ENCODE peak calls at places on chromosomes 16 and 17, in nine cellular contexts. J is heart right ventricle, O is transverse colon, L is IMR-90, F is MM.1S, U is GM23338, P is PC-3, B is tibial artery, D is pancreas. T is an unnamed sample.
A peak's percentile ranks its signal among the peaks of the same experiment; 100 is the strongest.

GRCh38 chr17:80749611-80750010 is 205.0 kb downstream of the RPTOR start:
- DNase-seq in D (no peak), O (no peak), P (no peak), F (no peak), J (no peak), U (no peak), L (no peak), B (no peak), T (no peak)

GRCh38 chr17:74453665-74454196 is 12.7 kb upstream of the CD300A start:
- DNase-seq in P (peak; percentile 88), B (no peak), F (peak; percentile 83), D (no peak), J (no peak), U (no peak), O (no peak), L (no peak), T (peak; percentile 93)

GRCh38 chr17:69947027-69947759 is 127.8 kb upstream of the KCNJ16 start:
- DNase-seq in D (no peak), P (no peak), U (no peak), L (peak; percentile 28), J (no peak), O (no peak), F (no peak), B (no peak), T (no peak)

GRCh38 chr17:2170023-2170422 is 115.1 kb downstream of the HIC1 start:
- DNase-seq in B (no peak), J (no peak), L (no peak), U (peak; percentile 81), D (no peak), F (peak; percentile 54), P (peak; percentile 40), O (peak; percentile 39), T (no peak)

GRCh38 chr17:57379237-57380054 is 123.1 kb downstream of the MSI2 start:
- DNase-seq in O (no peak), J (no peak), D (no peak), L (peak; percentile 12), F (no peak), U (peak; percentile 61), B (no peak), P (no peak), T (no peak)

GRCh38 chr17:223723-224471 is 42.4 kb upstream of the DOC2B start:
- DNase-seq in O (peak; percentile 3), U (no peak), J (no peak), D (no peak), F (no peak), B (peak; percentile 8), P (no peak), L (no peak), T (no peak)

GRCh38 chr16:65120811-65121721 is 797 bp downstream of the CDH11 start:
- DNase-seq in O (no peak), J (peak; percentile 21), F (no peak), B (peak; percentile 29), U (peak; percentile 53), D (no peak), L (peak; percentile 37), P (no peak), T (peak; percentile 23)

GRCh38 chr17:36978810-36979584 is 30.2 kb downstream of the AATF start:
- DNase-seq in P (no peak), D (no peak), J (no peak), F (no peak), U (no peak), L (no peak), B (no peak), O (no peak), T (no peak)

GRCh38 chr17:7897773-7898172 is 9.2 kb downstream of the CHD3 start:
- DNase-seq in L (peak; percentile 77), O (peak; percentile 27), P (peak; percentile 21), D (no peak), B (no peak), J (no peak), U (no peak), F (no peak), T (no peak)

GRCh38 chr17:37147301-37147812 is 198.6 kb downstream of the AATF start:
- DNase-seq in L (peak; percentile 33), J (no peak), U (no peak), P (peak; percentile 68), F (peak; percentile 41), B (no peak), O (no peak), D (no peak), T (no peak)

GRCh38 chr16:15607700-15608396 is 35.1 kb downstream of the MARF1 start:
- DNase-seq in J (peak; percentile 65), F (no peak), B (peak; percentile 49), D (no peak), O (no peak), U (no peak), P (no peak), L (peak; percentile 82), T (no peak)

DNA sequence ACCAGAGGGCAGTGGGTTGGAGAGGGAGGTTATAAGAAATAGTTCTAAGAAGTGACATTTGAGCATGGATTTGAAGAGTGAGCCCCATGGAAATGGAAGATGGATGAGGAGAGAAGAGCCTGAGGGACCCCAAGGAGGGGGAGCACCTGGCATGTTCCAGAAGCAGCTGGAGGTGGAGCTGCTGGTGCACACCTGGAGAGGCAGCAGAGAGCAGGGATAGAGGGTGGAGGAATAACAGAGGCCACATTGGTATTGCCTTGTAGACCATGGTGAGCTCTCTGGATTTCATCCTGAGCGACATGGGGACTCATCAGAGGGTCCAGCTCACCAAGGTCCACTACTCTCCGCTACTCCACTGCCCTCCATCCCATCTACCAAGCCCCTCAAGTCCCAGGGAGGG is 22.3 kb upstream of the KDM8 start:
- DNase-seq in O (no peak), P (no peak), B (no peak), J (no peak), U (peak; percentile 45), F (no peak), L (no peak), D (no peak), T (no peak)
- TF ChIP-seq CTCF in O (no peak), P (no peak), B (no peak), J (no peak), U (peak; percentile 21), F (peak; percentile 26), L (no peak), D (no peak), T (no peak)

GRCh38 chr16:24216961-24217360 is 39.2 kb upstream of the CACNG3 start:
- DNase-seq in D (no peak), U (no peak), B (no peak), L (no peak), J (no peak), O (no peak), P (no peak), F (no peak), T (no peak)

GRCh38 chr16:24221219-24221618 is 34.9 kb upstream of the CACNG3 start:
- DNase-seq in P (no peak), L (no peak), O (no peak), J (no peak), D (no peak), F (no peak), U (no peak), B (no peak), T (no peak)

GRCh38 chr16:24218299-24218698 is 37.8 kb upstream of the CACNG3 start:
- DNase-seq in L (no peak), O (no peak), P (no peak), B (no peak), F (no peak), D (no peak), U (no peak), J (no peak), T (no peak)

GRCh38 chr16:24217456-24217855 is 38.7 kb upstream of the CACNG3 start:
- DNase-seq in L (no peak), F (no peak), D (no peak), J (no peak), P (no peak), B (no peak), O (no peak), U (no peak), T (no peak)
- H3K27ac ChIP-seq in L (no peak overlapping the region), F (no peak overlapping the region), D (no peak overlapping the region), J (no peak overlapping the region), P (no peak overlapping the region), B (no peak overlapping the region), O (no peak overlapping the region), U (no peak overlapping the region), T (no peak overlapping the region)

GRCh38 chr16:49855280-49855821 is 561 bp downstream of the ZNF423 start:
- DNase-seq in B (peak; percentile 82), U (peak; percentile 87), P (peak; percentile 46), O (peak; percentile 93), F (peak; percentile 84), J (peak; percentile 92), L (peak; percentile 31), D (peak; percentile 93), T (peak; percentile 88)

GRCh38 chr16:49855822-49856740 is at the start of gene ZNF423:
- DNase-seq in L (no peak), O (peak; percentile 35), F (no peak), P (no peak), D (peak; percentile 52), U (peak; percentile 58), B (no peak), J (peak; percentile 40), T (peak; percentile 57)

GRCh38 chr16:49851468-49851787 is 4.5 kb downstream of the ZNF423 start:
- DNase-seq in P (no peak), U (no peak), D (no peak), B (no peak), F (no peak), O (peak; percentile 58), J (no peak), L (no peak), T (peak; percentile 61)

GRCh38 chr16:49856741-49857330 is 924 bp upstream of the ZNF423 start:
- DNase-seq in L (peak; percentile 55), B (peak; percentile 76), F (peak; percentile 69), O (peak; percentile 86), U (peak; percentile 89), J (peak; percentile 83), P (peak; percentile 21), D (peak; percentile 80), T (peak; percentile 82)

DNA sequence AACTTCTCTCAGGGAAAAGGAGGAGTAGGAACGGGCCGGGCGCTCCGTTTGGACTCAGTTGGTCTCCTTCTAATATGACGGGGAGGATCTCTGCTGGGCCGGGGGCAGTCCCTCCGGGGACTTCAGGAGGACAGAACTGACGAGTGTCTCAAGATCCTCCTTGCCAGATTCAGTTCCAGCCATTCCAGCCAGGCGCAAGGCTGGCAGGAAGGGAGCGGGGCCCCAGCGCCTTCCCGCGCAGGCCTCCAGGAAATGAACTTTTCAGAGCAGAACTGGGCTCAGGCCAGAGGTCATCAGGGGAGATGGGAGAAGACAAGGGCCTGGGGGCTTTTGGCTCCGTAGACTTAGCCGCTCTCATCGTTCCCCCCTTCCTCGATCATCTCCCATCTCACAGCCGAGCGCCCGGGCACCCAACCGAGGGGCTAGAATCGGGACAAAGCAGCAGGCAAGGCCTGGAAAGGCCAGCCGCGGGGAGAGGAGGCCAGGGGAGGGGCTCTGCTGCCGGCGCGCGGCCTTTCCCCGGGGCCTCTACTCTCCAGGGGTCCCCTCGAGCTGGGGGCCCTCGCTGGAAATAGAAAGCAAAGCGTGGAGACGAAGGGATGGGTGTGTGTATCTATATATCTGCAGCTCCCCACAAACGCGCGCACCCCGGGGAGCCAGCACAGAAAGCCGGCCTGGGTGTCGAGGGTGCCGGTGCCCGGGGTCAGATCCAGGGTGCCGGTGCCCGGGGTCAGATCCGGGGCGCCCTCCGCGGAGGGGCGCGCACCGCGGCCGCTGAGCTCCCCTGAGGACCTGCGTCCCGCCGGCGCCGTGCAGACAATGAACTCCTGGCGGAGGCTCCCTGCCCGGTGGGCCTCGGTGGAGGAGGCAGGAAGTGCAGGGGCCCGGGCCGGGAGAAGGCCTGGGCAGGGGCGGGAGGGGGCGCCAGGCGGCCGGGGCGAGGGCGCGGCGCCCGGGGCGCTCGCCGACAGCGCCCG is 1.4 kb downstream of the ZNF423 start:
- DNase-seq in D (no peak), B (peak; percentile 34), P (no peak), U (peak; percentile 74), J (peak; percentile 56), O (peak; percentile 39), F (peak; percentile 8), L (no peak), T (peak; percentile 60)
- H3K4me3 ChIP-seq in D (peak overlapping the region; percentile 76), B (peak overlapping the region; percentile 74), P (no peak overlapping the region), U (peak overlapping the region; percentile 90), J (peak overlapping the region; percentile 68), O (peak overlapping the region; percentile 75), F (peak overlapping the region; percentile 65), L (peak overlapping the region; percentile 71), T (peak overlapping the region; percentile 59)

GRCh38 chr16:79261461-79261860 is 339.1 kb downstream of the MAF start:
- DNase-seq in U (peak; percentile 74), O (peak; percentile 52), D (no peak), F (no peak), B (no peak), L (no peak), J (peak; percentile 54), P (no peak), T (peak; percentile 41)
- TF ChIP-seq CTCF in U (peak; percentile 92), O (peak; percentile 45), D (no peak), F (peak; percentile 39), B (no peak), L (no peak), J (no peak), P (no peak), T (peak; percentile 41)